ENCODE peak calls at places on chromosomes 1 and 21, in four cellular contexts. G, T, R and X are unnamed samples.

GRCh38 chr1:201944002-201944401 is 2.3 kb downstream of the LMOD1 start:
- ATAC-seq in R (no peak), G (no peak), T (no peak), X (no peak)

GRCh38 chr1:166470057-166470456 is 303.3 kb upstream of the FAM78B start:
- ATAC-seq in T (no peak), R (no peak), G (no peak), X (no peak)

GRCh38 chr1:63323866-63324778 is 1.8 kb downstream of the FOXD3 start:
- ATAC-seq in T (no peak), G (no peak), R (no peak), X (no peak)

GRCh38 chr1:175742790-175743459 is 470 bp downstream of the TNR start:
- ATAC-seq in T (peak), R (no peak), G (peak), X (no peak)

GRCh38 chr1:229694053-229694693 is 68.1 kb downstream of the URB2 start:
- ATAC-seq in G (peak), R (peak), T (peak), X (peak)

GRCh38 chr1:230866171-230866811 is 2.0 kb downstream of the C1orf198 start:
- ATAC-seq in G (peak), T (no peak), R (no peak), X (peak)

GRCh38 chr1:59029768-59030167 is 245.9 kb upstream of the JUN start:
- ATAC-seq in T (no peak), G (no peak), R (no peak), X (no peak)

GRCh38 chr21:45954271-45954670 is 27.3 kb upstream of the COL6A1 start:
- ATAC-seq in T (no peak), R (no peak), G (no peak), X (no peak)

GRCh38 chr1:114272593-114272992 is 118.9 kb upstream of the SYT6 start:
- ATAC-seq in R (no peak), T (no peak), G (no peak), X (no peak)

GRCh38 chr1:184959626-184960025 is 14.7 kb downstream of the NIBAN1 start:
- ATAC-seq in R (no peak), G (no peak), T (no peak), X (no peak)

GRCh38 chr1:223403184-223403815 is 10.1 kb downstream of the CCDC185 start:
- ATAC-seq in G (no peak), T (no peak), R (no peak), X (no peak)

GRCh38 chr1:63534406-63534805 is 11.1 kb downstream of the EFCAB7 start:
- ATAC-seq in R (no peak), T (no peak), G (no peak), X (no peak)

GRCh38 chr1:214492405-214493075 is 58.9 kb downstream of the PTPN14 start:
- ATAC-seq in R (no peak), G (no peak), T (no peak), X (peak)

GRCh38 chr1:243407284-243408018 is 151.6 kb downstream of the SDCCAG8 start:
- ATAC-seq in T (no peak), R (no peak), G (no peak), X (no peak)

DNA sequence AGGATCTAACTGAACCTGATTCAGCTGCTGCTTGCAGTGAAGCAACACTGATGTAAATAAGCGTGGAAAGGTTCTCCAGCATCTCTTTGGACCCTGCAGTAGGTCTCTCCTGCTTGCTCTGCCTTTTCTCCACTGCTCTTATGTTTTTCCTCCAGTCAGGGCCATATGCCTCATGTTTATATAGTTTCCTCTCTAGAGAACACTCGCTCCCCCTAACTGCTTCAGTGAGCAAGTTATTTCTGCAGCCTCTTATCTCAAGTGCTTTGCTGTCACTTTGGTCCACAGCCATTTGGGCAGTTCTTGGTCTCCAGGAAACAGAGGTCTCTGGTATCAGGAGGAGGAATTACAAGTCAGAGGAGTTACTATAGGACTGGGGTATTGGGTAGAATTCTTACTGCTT is 5.3 kb downstream of the PRUNE1 start:
- ATAC-seq in R (peak), T (peak), G (peak), X (no peak)
- TF ChIP-seq CTCF in R (no peak), T (peak), G (no peak), X (no peak)

GRCh38 chr1:151058682-151059341 is 610 bp downstream of the CDC42SE1 start:
- ATAC-seq in R (peak), G (peak), T (peak), X (no peak)
- H3K27ac ChIP-seq in R (peak), G (peak), T (peak), X (peak)

DNA sequence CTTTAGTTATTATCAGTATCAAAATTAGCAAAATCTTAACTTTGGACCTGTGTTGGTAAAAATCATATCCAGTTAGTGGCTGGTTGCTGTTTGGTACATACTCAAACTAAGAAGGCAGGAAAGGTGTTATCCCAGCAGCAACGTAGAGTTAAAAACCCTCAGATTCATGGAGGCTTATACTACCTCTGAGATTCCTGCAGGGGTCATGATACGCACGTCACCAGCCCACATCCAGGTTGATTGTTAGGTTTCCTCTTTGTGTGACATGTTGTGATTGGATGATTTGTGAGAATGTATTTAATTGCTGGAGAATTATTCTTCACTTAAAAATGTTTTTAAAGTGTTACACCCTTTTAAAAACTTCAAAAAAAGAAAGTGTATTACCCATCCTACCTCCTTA is 423.3 kb upstream of the ADGRL2 start:
- ATAC-seq in G (no peak), R (no peak), T (no peak), X (no peak)
- TF ChIP-seq CTCF in G (no peak), R (no peak), T (no peak), X (no peak)

DNA sequence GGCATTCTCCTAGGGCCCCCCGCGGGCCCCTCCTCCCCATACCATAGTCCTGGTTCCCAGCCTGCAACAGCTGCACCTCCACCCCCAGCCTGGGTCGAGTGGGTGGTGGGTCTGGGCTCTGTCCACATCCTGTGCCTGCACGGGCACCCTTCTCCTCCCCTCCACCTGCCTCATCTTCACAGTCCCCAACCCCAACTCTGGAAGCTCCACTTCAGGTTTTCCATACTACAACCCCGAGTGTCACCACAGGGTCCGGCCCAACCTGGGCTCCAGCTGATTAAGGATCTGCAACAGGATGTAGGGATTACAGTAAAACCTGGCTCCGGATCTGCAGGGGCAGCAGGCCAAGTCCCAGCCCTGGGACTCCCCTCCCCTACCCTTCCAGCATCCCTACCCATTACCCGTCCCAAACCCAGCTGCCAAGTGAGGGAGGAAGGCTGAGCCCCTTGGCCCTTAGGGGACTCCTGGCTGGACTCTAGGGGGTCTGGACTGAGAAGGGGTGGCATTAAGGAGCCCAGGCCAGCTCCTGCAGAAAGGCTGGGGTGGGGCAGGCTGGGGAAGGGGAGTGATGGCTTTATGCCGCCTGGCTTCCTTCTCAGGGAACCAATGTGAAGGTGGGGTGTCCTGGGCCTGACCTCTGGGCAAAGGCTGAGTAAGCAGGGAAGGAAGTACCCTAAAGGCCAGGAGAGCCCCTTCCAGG is 116.8 kb downstream of the CASZ1 start:
- ATAC-seq in T (peak), G (peak), R (peak), X (peak)
- H3K27ac ChIP-seq in T (peak), G (no peak), R (peak), X (peak)

DNA sequence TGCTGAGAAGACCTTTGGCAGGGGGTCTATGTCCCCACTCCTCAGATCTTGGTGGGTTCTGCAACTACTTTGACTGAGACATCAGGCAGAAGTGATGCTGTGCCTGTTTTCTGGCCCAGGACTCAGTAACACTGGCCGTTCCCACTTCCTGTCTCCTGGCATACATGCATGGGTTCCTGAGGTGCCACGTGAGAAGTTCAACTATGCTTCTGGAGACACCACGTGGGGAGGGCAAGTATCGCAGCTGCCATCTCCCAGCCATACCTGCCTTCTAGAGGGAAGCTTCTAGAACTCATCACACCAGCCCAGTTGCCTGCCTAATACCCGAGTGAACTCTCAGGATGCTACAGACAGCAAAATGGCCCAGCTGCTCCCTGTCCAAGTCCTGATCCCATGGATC is 65.8 kb downstream of the TRABD2B start:
- ATAC-seq in R (peak), G (no peak), T (peak), X (no peak)
- TF ChIP-seq CTCF in R (no peak), G (no peak), T (peak), X (no peak)

GRCh38 chr21:35905973-35906357 is 154.4 kb downstream of the SETD4 start:
- ATAC-seq in R (no peak), G (no peak), T (peak), X (no peak)

GRCh38 chr21:35908311-35909078 is 151.8 kb downstream of the SETD4 start:
- ATAC-seq in T (no peak), G (no peak), R (no peak), X (no peak)

GRCh38 chr21:35909456-35910178 is 150.7 kb downstream of the SETD4 start:
- ATAC-seq in T (no peak), R (no peak), G (no peak), X (no peak)

GRCh38 chr21:35906587-35906986 is 153.7 kb downstream of the SETD4 start:
- ATAC-seq in R (no peak), T (no peak), G (no peak), X (no peak)

GRCh38 chr21:35904995-35905972 is 155.0 kb downstream of the SETD4 start:
- ATAC-seq in G (peak), R (peak), T (peak), X (peak)
- H3K27ac ChIP-seq in G (no peak), R (peak), T (peak), X (peak)

DNA sequence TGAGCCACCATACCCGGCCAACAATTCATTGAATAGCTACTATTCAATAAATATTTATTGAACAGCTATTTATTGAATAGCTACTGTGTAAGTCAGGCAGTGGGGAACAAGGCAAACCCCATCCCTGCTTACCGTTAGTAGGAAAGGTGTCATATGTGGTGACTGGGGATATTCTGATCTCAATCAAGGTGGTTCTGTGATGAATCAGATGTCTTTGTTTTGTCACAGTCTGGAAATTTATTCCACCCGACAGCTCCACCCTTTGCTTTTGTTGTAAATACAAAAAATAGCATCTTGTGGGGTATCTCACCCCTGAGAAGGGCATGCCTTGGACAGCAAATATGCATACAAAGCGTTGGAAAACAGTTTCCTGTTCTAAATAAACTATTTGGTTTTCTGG is 5.3 kb downstream of the PDPN start:
- ATAC-seq in T (no peak), G (no peak), R (no peak), X (no peak)
- TF ChIP-seq CTCF in T (no peak), G (no peak), R (no peak), X (no peak)

GRCh38 chr1:6507037-6507428 is 15.6 kb upstream of the PLEKHG5 start:
- ATAC-seq in G (no peak), T (peak), R (no peak), X (no peak)
- H3K27ac ChIP-seq in G (no peak), T (no peak), R (no peak), X (no peak)